ENCODE peak calls at places on chromosome 18, in four cellular contexts. Z, A, F and Q are unnamed samples.

GRCh38 chr18:5894613-5895299 is 566 bp downstream of the TMEM200C start:
- DNase-seq in A (no peak), F (no peak), Z (no peak), Q (no peak)

GRCh38 chr18:62366992-62367391 is 41.9 kb downstream of the TNFRSF11A start:
- DNase-seq in Z (no peak), A (no peak), F (no peak), Q (no peak)

GRCh38 chr18:1090758-1091157 is 186.1 kb downstream of the ADCYAP1 start:
- DNase-seq in F (no peak), A (no peak), Z (no peak), Q (no peak)

GRCh38 chr18:22813648-22814328 is 119.3 kb upstream of the RBBP8 start:
- DNase-seq in F (peak; percentile 73), A (no peak), Z (no peak), Q (no peak)

GRCh38 chr18:49682301-49683190 is 120.7 kb downstream of the LIPG start:
- DNase-seq in Z (no peak), F (no peak), A (no peak), Q (no peak)

GRCh38 chr18:75160315-75160714 is 48.6 kb downstream of the PTGR3 start:
- DNase-seq in A (no peak), F (no peak), Z (no peak), Q (no peak)

GRCh38 chr18:3599861-3600260 is 149.9 kb downstream of the TGIF1 start:
- DNase-seq in A (no peak), Z (no peak), F (no peak), Q (no peak)

GRCh38 chr18:75777630-75778029 is 350.1 kb upstream of the SMIM21 start:
- DNase-seq in Z (no peak), A (no peak), F (no peak), Q (no peak)

GRCh38 chr18:72830109-72830508 is 37.7 kb downstream of the NETO1 start:
- DNase-seq in A (no peak), F (peak; percentile 10), Z (no peak), Q (no peak)

GRCh38 chr18:60027397-60027796 is 127.6 kb downstream of the PMAIP1 start:
- DNase-seq in A (no peak), Z (no peak), F (no peak), Q (no peak)

GRCh38 chr18:47283476-47283875 is 32.0 kb upstream of the SKOR2 start:
- DNase-seq in A (no peak), Z (no peak), F (peak; percentile 67), Q (no peak)

GRCh38 chr18:53115876-53116585 is 776.0 kb downstream of the DCC start:
- DNase-seq in F (peak; percentile 80), Z (no peak), A (no peak), Q (no peak)

GRCh38 chr18:76351961-76352581 is 143.0 kb downstream of the ZNF516 start:
- DNase-seq in F (peak; percentile 84), Z (peak; percentile 15), A (no peak), Q (no peak)

GRCh38 chr18:50737127-50737526 is 82.7 kb downstream of the MRO start:
- DNase-seq in Z (no peak), F (no peak), A (no peak), Q (no peak)

GRCh38 chr18:49968649-49969309 is 155.4 kb upstream of the ACAA2 start:
- DNase-seq in F (no peak), Z (no peak), A (no peak), Q (no peak)

GRCh38 chr18:76528477-76529432 is 33.7 kb upstream of the ZNF516 start:
- DNase-seq in A (no peak), Z (peak; percentile 21), F (peak; percentile 64), Q (no peak)

GRCh38 chr18:49570836-49571235 is 9.0 kb downstream of the LIPG start:
- DNase-seq in Z (no peak), A (no peak), F (no peak), Q (no peak)

GRCh38 chr18:48770243-48770642 is 180.5 kb downstream of the SMAD7 start:
- DNase-seq in A (no peak), F (no peak), Z (no peak), Q (no peak)

GRCh38 chr18:23077493-23078256 is 57.6 kb upstream of the CABLES1 start:
- DNase-seq in F (peak; percentile 59), A (no peak), Z (no peak), Q (no peak)

GRCh38 chr18:79934311-79935097 is 16.9 kb downstream of the SLC66A2 start:
- DNase-seq in F (no peak), Z (no peak), A (no peak), Q (peak; percentile 31)

GRCh38 chr18:598053-598665 is 1.4 kb downstream of the CLUL1 start:
- DNase-seq in A (no peak), F (peak; percentile 25), Z (no peak), Q (no peak)

GRCh38 chr18:59681521-59682004 is 15.7 kb downstream of the CCBE1 start:
- DNase-seq in Z (no peak), F (no peak), A (no peak), Q (no peak)

GRCh38 chr18:23071285-23071684 is 64.0 kb upstream of the CABLES1 start:
- DNase-seq in A (no peak), F (no peak), Z (no peak), Q (peak; percentile 92)

GRCh38 chr18:44894011-44894410 is 213.3 kb downstream of the SETBP1 start:
- DNase-seq in A (no peak), Z (no peak), F (no peak), Q (no peak)

GRCh38 chr18:75163736-75164135 is 45.2 kb downstream of the PTGR3 start:
- DNase-seq in F (no peak), Z (no peak), A (no peak), Q (no peak)

GRCh38 chr18:32010124-32010745 is 8.4 kb upstream of the RNF125 start:
- DNase-seq in Z (no peak), A (no peak), F (peak; percentile 46), Q (no peak)

GRCh38 chr18:73986711-73987110 is 160.9 kb downstream of the FBXO15 start:
- DNase-seq in Z (no peak), F (no peak), A (no peak), Q (no peak)

GRCh38 chr18:73985855-73986254 is 161.8 kb downstream of the FBXO15 start:
- DNase-seq in A (no peak), Z (no peak), F (no peak), Q (no peak)

GRCh38 chr18:73983970-73984369 is 163.7 kb downstream of the FBXO15 start:
- DNase-seq in A (no peak), Z (no peak), F (no peak), Q (no peak)

GRCh38 chr18:73990241-73990640 is 157.4 kb downstream of the FBXO15 start:
- DNase-seq in A (no peak), F (no peak), Z (no peak), Q (no peak)

GRCh38 chr18:73987247-73987980 is 160.2 kb downstream of the FBXO15 start:
- DNase-seq in A (no peak), F (no peak), Z (no peak), Q (no peak)
- H3K4me1 ChIP-seq in A (no peaks in the 10 kb centered on the region), F (no peaks in the 10 kb centered on the region), Z (no peaks in the 10 kb centered on the region), Q (no peaks in the 10 kb centered on the region)

DNA sequence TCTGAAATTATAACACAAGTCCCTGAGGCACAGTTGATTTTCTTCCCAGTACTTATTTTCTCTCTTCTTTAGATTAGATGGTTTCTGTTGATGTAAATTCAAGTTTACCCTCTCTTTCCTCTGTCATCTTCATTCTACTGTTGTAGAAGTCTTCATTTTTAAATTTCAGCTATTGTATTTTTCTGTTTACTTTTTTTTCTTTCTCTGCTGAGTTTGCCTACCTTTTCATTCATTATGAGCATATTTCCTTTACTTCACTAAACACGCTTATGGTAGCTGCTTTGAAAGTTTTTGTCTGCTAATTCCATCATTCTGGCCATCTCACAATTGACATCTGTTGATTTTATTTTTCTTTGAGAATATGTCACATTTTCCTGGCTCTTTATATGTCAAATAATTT is 69.9 kb downstream of the MAPRE2 start:
- DNase-seq in A (no peak), Z (no peak), F (no peak), Q (no peak)
- H3K27ac ChIP-seq in A (peak overlapping the region; percentile 55), Z (no peak overlapping the region), F (no peak overlapping the region), Q (no peak overlapping the region)

GRCh38 chr18:13608791-13609552 is 117.4 kb downstream of the FAM210A start:
- DNase-seq in A (peak; percentile 48), Z (no peak), F (no peak), Q (peak; percentile 70)

GRCh38 chr18:13605477-13605876 is 120.9 kb downstream of the FAM210A start:
- DNase-seq in Z (no peak), F (no peak), A (no peak), Q (no peak)

GRCh38 chr18:13605901-13606300 is 120.5 kb downstream of the FAM210A start:
- DNase-seq in A (no peak), F (no peak), Z (no peak), Q (no peak)

GRCh38 chr18:13604751-13605150 is 121.6 kb downstream of the FAM210A start:
- DNase-seq in A (peak; percentile 32), F (no peak), Z (no peak), Q (no peak)

DNA sequence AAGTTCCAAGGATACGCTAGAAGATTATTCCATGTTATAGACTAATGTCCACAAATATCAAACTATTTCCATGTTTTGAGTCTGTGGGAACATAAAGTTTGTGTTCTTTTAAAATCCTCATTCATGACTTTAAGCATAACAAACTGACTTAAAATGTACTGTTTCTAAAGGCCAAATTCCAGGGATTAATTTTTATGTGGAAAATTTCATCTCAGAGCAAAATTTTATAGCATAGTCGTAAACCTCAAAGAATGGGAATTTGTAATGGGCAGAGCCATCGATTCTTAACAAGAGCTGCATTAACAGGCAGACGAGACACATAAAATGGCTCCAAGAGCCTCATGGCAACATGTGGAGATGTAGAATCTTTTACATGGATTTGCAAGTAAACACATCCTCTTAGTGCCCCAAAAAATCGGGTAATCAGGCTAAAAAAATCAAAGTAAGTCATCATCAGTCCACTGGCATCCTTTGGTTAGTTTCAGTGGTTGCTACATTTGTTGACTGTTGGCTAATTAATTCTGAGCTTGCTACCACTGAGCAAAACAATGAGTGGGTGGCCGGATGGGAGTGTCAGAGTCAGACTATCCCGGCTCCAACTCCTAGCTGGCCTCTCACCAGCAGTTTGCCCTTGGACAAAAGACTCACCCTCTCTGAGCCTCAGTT is 119.6 kb downstream of the FAM210A start:
- DNase-seq in A (no peak), Z (no peak), F (no peak), Q (no peak)
- H3K4me1 ChIP-seq in A (no peaks in the 10 kb centered on the region), Z (no peaks in the 10 kb centered on the region), F (peaks cover 13% of the 10 kb centered on the region), Q (peaks cover 25% of the 10 kb centered on the region)

GRCh38 chr18:10138719-10139118 is 224.9 kb downstream of the VAPA start:
- DNase-seq in F (no peak), Z (no peak), A (no peak), Q (no peak)

GRCh38 chr18:10140461-10140911 is 226.7 kb downstream of the VAPA start:
- DNase-seq in Z (no peak), F (peak; percentile 9), A (no peak), Q (no peak)

GRCh38 chr18:10140928-10141327 is 227.1 kb downstream of the VAPA start:
- DNase-seq in A (no peak), F (no peak), Z (peak; percentile 49), Q (no peak)

GRCh38 chr18:10141559-10141958 is 227.7 kb downstream of the VAPA start:
- DNase-seq in F (no peak), Z (no peak), A (no peak), Q (no peak)

DNA sequence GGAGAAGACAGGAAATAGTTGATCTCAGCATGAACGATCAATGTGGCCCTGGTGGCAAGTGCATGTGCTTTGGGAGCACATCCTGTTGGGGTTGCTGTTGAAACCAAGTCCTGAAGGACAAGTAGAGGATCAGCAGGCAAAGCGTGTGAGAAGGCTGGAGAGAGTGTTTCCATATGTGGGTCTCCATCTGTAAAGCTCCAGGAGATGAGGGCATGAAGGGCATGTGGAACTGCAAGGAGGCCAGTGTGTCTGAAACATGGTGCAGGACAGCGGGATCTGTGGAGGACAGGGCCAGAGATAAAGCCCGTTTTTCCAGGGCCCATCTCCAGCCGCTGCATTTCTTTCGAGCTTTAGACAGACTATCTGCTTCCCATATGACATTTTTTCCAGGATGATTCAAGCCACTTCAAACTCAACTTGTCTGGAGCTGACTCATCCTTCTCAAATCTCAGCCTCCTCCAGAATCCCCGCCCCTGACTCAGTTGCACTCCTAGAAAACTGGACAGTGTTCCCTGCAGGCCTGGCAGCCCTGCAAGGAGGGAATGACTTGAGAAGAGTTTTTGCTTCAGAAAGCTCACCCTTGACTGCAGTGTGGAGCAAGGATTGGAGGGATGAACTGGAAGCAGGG is 226.1 kb downstream of the VAPA start:
- DNase-seq in Z (no peak), A (no peak), F (no peak), Q (no peak)
- H3K27ac ChIP-seq in Z (peak overlapping the region; percentile 70), A (no peak overlapping the region), F (no peak overlapping the region), Q (no peak overlapping the region)